ENCODE peak calls at places on chromosomes 2 and 18, in four cellular contexts. J is transverse colon; X is CD4-positive, alpha-beta T cell; W is activated T-helper 1 cell treated with anti-CD3 and anti-CD28 coated beads, Interleukin-2, amount 50 U/mL, for 16 hours. S is an unnamed sample.

GRCh38 chr2:12596771-12597170 is 120.0 kb upstream of the TRIB2 start:
- DNase-seq in J (no peak), X (no peak), W (no peak), S (no peak)

GRCh38 chr2:179129574-179130238 is 79.8 kb upstream of the CCDC141 start:
- DNase-seq in J (no peak), X (no peak), W (no peak), S (no peak)

GRCh38 chr18:22176622-22177495 is 7.5 kb downstream of the GATA6 start:
- DNase-seq in J (peak), X (no peak), W (no peak), S (no peak)

GRCh38 chr18:59419386-59419785 is 60.3 kb upstream of the LMAN1 start:
- DNase-seq in J (no peak), X (no peak), W (no peak), S (no peak)

GRCh38 chr2:239196474-239197021 is 204.3 kb downstream of the HDAC4 start:
- DNase-seq in J (peak), X (no peak), W (no peak), S (no peak)

GRCh38 chr18:35577045-35577848 is 4.3 kb upstream of the GALNT1 start:
- DNase-seq in J (no peak), X (no peak), W (no peak), S (no peak)

GRCh38 chr2:120624738-120625446 is 110.8 kb upstream of the GLI2 start:
- DNase-seq in J (no peak), X (no peak), W (no peak), S (no peak)

GRCh38 chr2:218295029-218295428 is 2.7 kb upstream of the TMBIM1 start:
- DNase-seq in J (no peak), X (no peak), W (no peak), S (no peak)

GRCh38 chr18:26940744-26941398 is 75.4 kb upstream of the AQP4 start:
- DNase-seq in J (no peak), X (no peak), W (no peak), S (no peak)

GRCh38 chr2:127657232-127657595 is 11.3 kb downstream of the GPR17 start:
- DNase-seq in J (no peak), X (no peak), W (no peak), S (no peak)

GRCh38 chr18:13141209-13141608 is 77.4 kb upstream of the LDLRAD4 start:
- DNase-seq in J (no peak), X (no peak), W (no peak), S (no peak)

GRCh38 chr2:205267323-205267722 is 415.0 kb upstream of the NRP2 start:
- DNase-seq in J (no peak), X (no peak), W (no peak), S (no peak)

GRCh38 chr18:78939105-78939504 is 40.5 kb upstream of the SALL3 start:
- DNase-seq in J (no peak), X (no peak), W (no peak), S (no peak)

GRCh38 chr2:5070257-5070656 is 621.9 kb upstream of the SOX11 start:
- DNase-seq in J (no peak), X (no peak), W (no peak), S (no peak)

GRCh38 chr2:157587576-157587975 is 41.1 kb downstream of the ACVR1C start:
- DNase-seq in J (no peak), X (no peak), W (no peak), S (no peak)

GRCh38 chr2:31675485-31675901 is 94.8 kb upstream of the SRD5A2 start:
- DNase-seq in J (no peak), X (no peak), W (no peak), S (no peak)

GRCh38 chr18:13501896-13502295 is 224.5 kb downstream of the FAM210A start:
- DNase-seq in J (no peak), X (no peak), W (peak), S (no peak)

GRCh38 chr2:12051831-12052230 is 305.4 kb downstream of the LPIN1 start:
- DNase-seq in J (no peak), X (no peak), W (no peak), S (no peak)

GRCh38 chr2:164859251-164859818 is 17.7 kb upstream of the COBLL1 start:
- DNase-seq in J (no peak), X (no peak), W (no peak), S (no peak)

GRCh38 chr2:29309090-29310054 is 194.2 kb downstream of the CLIP4 start:
- DNase-seq in J (peak), X (peak), W (no peak), S (peak)

GRCh38 chr18:11398625-11399024 is 210.8 kb upstream of the SLC35G4 start:
- DNase-seq in J (no peak), X (no peak), W (no peak), S (no peak)

GRCh38 chr2:232439758-232440135 is 16.2 kb upstream of the ALPI start:
- DNase-seq in J (no peak), X (no peak), W (no peak), S (no peak)

GRCh38 chr2:120772261-120772660 is 36.6 kb downstream of the GLI2 start:
- DNase-seq in J (no peak), X (no peak), W (no peak), S (no peak)

GRCh38 chr2:202918860-202919259 is 6.8 kb downstream of the CARF start:
- DNase-seq in J (no peak), X (no peak), W (no peak), S (no peak)

GRCh38 chr2:120596990-120597594 is 138.6 kb upstream of the GLI2 start:
- DNase-seq in J (peak), X (no peak), W (no peak), S (no peak)

GRCh38 chr2:174235680-174236079 is 12.7 kb downstream of the OLA1 start:
- DNase-seq in J (no peak), X (no peak), W (no peak), S (no peak)

GRCh38 chr2:118853647-118854367 is 6.4 kb upstream of the EN1 start:
- DNase-seq in J (no peak), X (no peak), W (no peak), S (no peak)

GRCh38 chr18:54806526-54806925 is 21.8 kb upstream of the RAB27B start:
- DNase-seq in J (no peak), X (no peak), W (no peak), S (no peak)

GRCh38 chr2:133490412-133490958 is 77.8 kb downstream of the NCKAP5 start:
- DNase-seq in J (no peak), X (no peak), W (no peak), S (no peak)

GRCh38 chr2:140643761-140644187 is 1487.0 kb downstream of the LRP1B start:
- DNase-seq in J (no peak), X (no peak), W (no peak), S (no peak)

GRCh38 chr2:216985658-216986141 is 125.8 kb upstream of the TNP1 start:
- DNase-seq in J (no peak), X (no peak), W (no peak), S (no peak)

GRCh38 chr18:37476182-37476581 is 89.4 kb downstream of the CELF4 start:
- DNase-seq in J (peak), X (no peak), W (no peak), S (no peak)

S was measured in NCI-H1048.